ENCODE peak calls at places on chromosomes 7 and 10, in ten cellular contexts. C is H7; H is naive thymus-derived CD4-positive, alpha-beta T cell; Q is SJCRH30; F is SJSA1; A is psoas muscle; X is ovary; E is uterus; M is CD8-positive, alpha-beta T cell; G is effector memory CD4-positive, alpha-beta T cell. J is an unnamed sample. For H3K36me3, the result is how much of the 10 kb centered on the place peaks cover.

GRCh38 chr7:15625456-15625855 is 61.0 kb downstream of the MEOX2 start:
- DNase-seq in G (no peak), Q (no peak), C (no peak), H (no peak), X (no peak), A (no peak), E (no peak), F (no peak), M (no peak), J (no peak)

GRCh38 chr7:1532456-1533254 is 2.2 kb downstream of the MAFK start:
- DNase-seq in C (peak), G (peak), F (peak), Q (peak), A (peak), E (peak), X (peak), M (peak), H (peak), J (peak)

GRCh38 chr7:46515844-46516590 is 594.9 kb upstream of the IGFBP3 start:
- DNase-seq in G (no peak), C (no peak), A (no peak), F (no peak), H (no peak), Q (peak), M (no peak), E (no peak), X (no peak), J (no peak)

GRCh38 chr7:17623546-17624185 is 316.6 kb downstream of the SNX13 start:
- DNase-seq in X (no peak), F (no peak), E (no peak), Q (no peak), G (no peak), M (no peak), C (no peak), H (no peak), A (no peak), J (no peak)

GRCh38 chr10:111989136-111990050 is 194.2 kb downstream of the GPAM start:
- DNase-seq in X (no peak), F (no peak), M (no peak), G (no peak), C (no peak), A (no peak), H (no peak), Q (no peak), E (no peak), J (no peak)

GRCh38 chr10:89389254-89389653 is 3.2 kb upstream of the IFIT1 start:
- DNase-seq in C (peak), E (no peak), Q (no peak), A (no peak), F (no peak), H (peak), X (no peak), M (no peak), G (no peak), J (no peak)

GRCh38 chr10:110852255-110852896 is 19.4 kb upstream of the PDCD4 start:
- DNase-seq in G (no peak), Q (no peak), X (no peak), E (no peak), H (no peak), A (no peak), F (no peak), M (no peak), C (no peak), J (no peak)

GRCh38 chr10:69311309-69311708 is 33.0 kb downstream of the HK1 start:
- DNase-seq in C (peak), Q (no peak), M (no peak), E (no peak), A (no peak), F (no peak), H (no peak), X (no peak), G (no peak), J (no peak)

GRCh38 chr7:150367187-150367510 is 1.5 kb upstream of the REPIN1 start:
- DNase-seq in F (no peak), X (no peak), M (no peak), C (no peak), E (no peak), H (no peak), Q (peak), A (no peak), G (no peak), J (no peak)

GRCh38 chr10:86348321-86349210 is 18.0 kb downstream of the GRID1 start:
- DNase-seq in X (no peak), C (peak), G (no peak), H (no peak), F (no peak), E (no peak), Q (no peak), A (peak), M (no peak), J (no peak)

GRCh38 chr10:123381271-123381670 is 227.1 kb downstream of the BUB3 start:
- DNase-seq in C (no peak), F (no peak), E (no peak), X (no peak), H (no peak), M (no peak), G (no peak), A (no peak), Q (peak), J (no peak)

GRCh38 chr10:60353519-60354258 is 36.0 kb downstream of the ANK3 start:
- DNase-seq in M (no peak), C (no peak), F (no peak), X (peak), H (no peak), A (no peak), Q (no peak), G (no peak), E (no peak), J (peak)

GRCh38 chr7:44463169-44463808 is 27.2 kb downstream of the NUDCD3 start:
- DNase-seq in F (no peak), C (no peak), H (peak), E (no peak), M (no peak), A (no peak), G (no peak), X (no peak), Q (no peak), J (no peak)

GRCh38 chr10:34813626-34814227 is 1.4 kb downstream of the PARD3 start:
- DNase-seq in A (peak), M (no peak), Q (peak), F (peak), C (no peak), X (peak), H (no peak), E (no peak), G (no peak), J (no peak)

GRCh38 chr10:60167056-60167455 is 222.6 kb downstream of the ANK3 start:
- DNase-seq in C (no peak), G (no peak), A (no peak), E (no peak), Q (no peak), M (no peak), X (no peak), H (no peak), F (no peak), J (no peak)

GRCh38 chr10:113743594-113743993 is 7.9 kb upstream of the PLEKHS1 start:
- DNase-seq in C (no peak), F (no peak), A (no peak), M (no peak), E (no peak), X (no peak), Q (no peak), H (no peak), G (no peak), J (no peak)

GRCh38 chr10:110893559-110894179 is 21.9 kb downstream of the PDCD4 start:
- DNase-seq in H (peak), M (no peak), E (no peak), Q (peak), A (no peak), G (no peak), F (no peak), C (peak), X (no peak), J (no peak)

GRCh38 chr10:35668865-35669650 is 27.0 kb upstream of the FZD8 start:
- DNase-seq in G (no peak), M (no peak), H (no peak), Q (no peak), X (no peak), A (no peak), F (no peak), E (no peak), C (no peak), J (no peak)

GRCh38 chr7:76300210-76300731 is 2.2 kb upstream of the HSPB1 start:
- DNase-seq in F (no peak), Q (peak), X (no peak), M (no peak), G (no peak), C (no peak), E (no peak), H (no peak), A (no peak), J (no peak)

GRCh38 chr7:75039709-75040108 is 33.9 kb downstream of the RCC1L start:
- DNase-seq in G (no peak), C (no peak), E (no peak), H (no peak), M (no peak), F (no peak), X (no peak), A (no peak), Q (peak), J (no peak)

GRCh38 chr10:21166557-21167287 is 269.6 kb upstream of the NEBL start:
- DNase-seq in M (no peak), G (no peak), H (no peak), X (no peak), A (no peak), C (no peak), F (no peak), E (no peak), Q (no peak), J (no peak)

GRCh38 chr7:15652776-15653290 is 33.6 kb downstream of the MEOX2 start:
- DNase-seq in H (no peak), A (no peak), F (no peak), E (no peak), G (no peak), M (no peak), C (no peak), Q (no peak), X (no peak), J (no peak)

GRCh38 chr7:80450621-80451308 is 61.1 kb downstream of the GNAT3 start:
- DNase-seq in X (no peak), Q (no peak), E (no peak), H (no peak), F (no peak), C (no peak), A (no peak), G (no peak), M (no peak), J (no peak)

GRCh38 chr10:73591578-73591902 is 398 bp upstream of the USP54 start:
- DNase-seq in G (no peak), C (peak), Q (no peak), F (peak), H (no peak), X (no peak), A (no peak), E (no peak), M (no peak), J (no peak)

GRCh38 chr7:49802600-49802999 is 29.2 kb downstream of the VWC2 start:
- DNase-seq in G (no peak), M (no peak), Q (no peak), H (no peak), F (no peak), X (no peak), A (no peak), E (no peak), C (no peak), J (no peak)

GRCh38 chr7:155913719-155914118 is 101.5 kb upstream of the SHH start:
- DNase-seq in E (no peak), F (no peak), C (no peak), Q (no peak), X (no peak), H (no peak), M (no peak), A (no peak), G (no peak), J (no peak)

GRCh38 chr10:12594448-12594944 is 245.1 kb downstream of the CAMK1D start:
- DNase-seq in E (no peak), F (no peak), X (no peak), C (no peak), G (peak), M (peak), A (no peak), Q (no peak), H (peak), J (no peak)

GRCh38 chr7:45146531-45147379 is 10.8 kb upstream of the RAMP3 start:
- DNase-seq in H (no peak), G (no peak), A (no peak), F (no peak), Q (no peak), C (no peak), X (no peak), E (no peak), M (no peak), J (no peak)

GRCh38 chr10:90871279-90871760 is 454 bp upstream of the RPP30 start:
- DNase-seq in X (no peak), E (peak), G (peak), C (peak), A (peak), M (peak), H (peak), F (peak), Q (peak), J (no peak)

GRCh38 chr10:70448236-70448635 is 6.8 kb upstream of the NODAL start:
- DNase-seq in Q (no peak), H (no peak), F (no peak), C (no peak), G (no peak), X (no peak), E (no peak), A (no peak), M (no peak), J (no peak)

GRCh38 chr10:50350366-50350765 is 99.0 kb upstream of the ASAH2 start:
- DNase-seq in F (no peak), M (no peak), G (no peak), A (no peak), X (no peak), E (no peak), C (no peak), Q (no peak), H (no peak), J (no peak)

DNA sequence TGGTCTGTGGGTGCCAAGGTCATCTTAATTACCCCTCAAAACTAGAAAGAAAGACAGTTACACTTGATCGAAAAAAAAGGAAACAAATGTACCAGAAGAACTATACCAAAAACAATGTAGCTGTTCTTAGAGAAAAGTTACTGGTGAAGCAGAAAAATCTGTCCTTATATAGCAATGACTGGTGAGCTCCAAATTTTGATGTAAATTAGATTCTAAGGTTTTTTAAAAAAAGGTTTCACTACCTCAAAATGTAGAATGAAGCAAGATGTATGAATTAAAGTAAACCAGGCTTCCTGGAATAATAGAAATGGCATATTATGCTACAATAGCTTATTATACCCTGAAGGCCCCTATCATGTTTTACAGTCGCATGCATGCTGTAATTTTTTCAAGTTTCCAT is 28.5 kb upstream of the FKBP9 start:
- DNase-seq in G (no peak), E (no peak), X (no peak), H (no peak), A (no peak), Q (no peak), M (no peak), F (no peak), C (no peak), J (no peak)
- H3K36me3 ChIP-seq in G (under half), E (under half), X (under half), H (under half), A (under half), Q (under half), M (under half), F (under half), C (under half), J (under half)

GRCh38 chr10:5937016-5937415 is 40.3 kb downstream of the IL15RA start:
- DNase-seq in C (no peak), E (no peak), A (no peak), G (no peak), F (no peak), H (no peak), M (no peak), Q (no peak), X (no peak), J (no peak)
- H3K36me3 ChIP-seq in C (under half), E (under half), A (under half), G (under half), F (half or more), H (under half), M (under half), Q (under half), X (under half), J (under half)

GRCh38 chr7:117190104-117190503 is 132.8 kb downstream of the WNT2 start:
- DNase-seq in C (no peak), Q (no peak), H (no peak), X (no peak), M (no peak), E (no peak), A (no peak), F (no peak), G (no peak), J (no peak)

GRCh38 chr7:117192108-117192507 is 130.8 kb downstream of the WNT2 start:
- DNase-seq in F (no peak), G (no peak), E (no peak), M (no peak), C (no peak), X (no peak), H (no peak), A (no peak), Q (no peak), J (no peak)

GRCh38 chr7:117188949-117189348 is 133.9 kb downstream of the WNT2 start:
- DNase-seq in G (no peak), Q (no peak), F (no peak), H (no peak), C (no peak), E (no peak), X (no peak), M (no peak), A (no peak), J (no peak)

GRCh38 chr7:117193564-117193963 is 129.3 kb downstream of the WNT2 start:
- DNase-seq in Q (no peak), C (no peak), E (no peak), X (no peak), H (no peak), M (no peak), A (no peak), G (no peak), F (no peak), J (no peak)

DNA sequence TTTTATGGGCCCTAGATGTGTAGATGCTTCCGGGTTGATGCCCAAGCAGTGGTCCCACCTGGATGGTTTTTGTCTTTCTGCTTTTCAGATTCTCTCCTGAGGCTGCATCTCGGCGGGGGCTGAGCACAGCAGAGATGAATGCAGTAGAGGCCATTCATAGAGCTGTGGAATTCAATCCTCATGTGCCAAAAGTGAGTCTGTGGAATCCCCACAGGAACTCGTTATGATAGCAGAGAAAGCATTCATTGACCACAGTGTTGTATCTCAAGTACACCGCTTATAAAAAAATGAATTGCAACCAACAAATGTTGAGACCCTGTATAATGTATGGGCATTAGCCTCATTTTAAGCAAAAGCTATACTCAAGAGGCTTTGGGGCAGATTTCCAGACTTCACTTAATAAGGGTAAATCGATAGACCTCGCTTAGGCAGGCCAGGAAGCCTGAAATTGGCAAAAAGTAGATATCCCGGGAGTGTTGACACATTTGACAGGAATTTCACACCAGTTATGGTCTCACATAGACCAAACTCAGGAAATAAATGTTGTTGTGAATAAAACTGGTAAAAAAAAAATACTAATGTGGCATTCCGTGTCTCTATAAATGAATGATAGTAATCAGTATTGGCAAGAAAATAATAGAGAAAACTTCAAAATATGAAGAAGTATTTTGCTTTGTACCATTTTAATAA is 132.0 kb downstream of the WNT2 start:
- DNase-seq in G (no peak), E (no peak), X (no peak), A (no peak), C (no peak), H (no peak), M (no peak), Q (no peak), F (no peak), J (no peak)
- H3K36me3 ChIP-seq in G (under half), E (under half), X (under half), A (under half), C (under half), H (under half), M (under half), Q (under half), F (under half), J (under half)

GRCh38 chr10:128095753-128096469 is 30.3 kb downstream of the MKI67 start:
- DNase-seq in F (no peak), X (no peak), E (no peak), C (no peak), Q (no peak), H (no peak), G (no peak), M (no peak), A (no peak), J (no peak)

GRCh38 chr10:128099901-128100300 is 26.3 kb downstream of the MKI67 start:
- DNase-seq in A (no peak), M (no peak), C (no peak), H (no peak), F (no peak), X (no peak), E (no peak), Q (no peak), G (no peak), J (no peak)

GRCh38 chr10:128097783-128098182 is 28.4 kb downstream of the MKI67 start:
- DNase-seq in G (no peak), M (no peak), C (no peak), A (no peak), E (no peak), Q (no peak), H (no peak), X (no peak), F (no peak), J (no peak)

GRCh38 chr10:128096486-128097199 is 29.6 kb downstream of the MKI67 start:
- DNase-seq in G (no peak), H (no peak), M (no peak), X (no peak), C (no peak), Q (no peak), A (no peak), E (no peak), F (no peak), J (no peak)

DNA sequence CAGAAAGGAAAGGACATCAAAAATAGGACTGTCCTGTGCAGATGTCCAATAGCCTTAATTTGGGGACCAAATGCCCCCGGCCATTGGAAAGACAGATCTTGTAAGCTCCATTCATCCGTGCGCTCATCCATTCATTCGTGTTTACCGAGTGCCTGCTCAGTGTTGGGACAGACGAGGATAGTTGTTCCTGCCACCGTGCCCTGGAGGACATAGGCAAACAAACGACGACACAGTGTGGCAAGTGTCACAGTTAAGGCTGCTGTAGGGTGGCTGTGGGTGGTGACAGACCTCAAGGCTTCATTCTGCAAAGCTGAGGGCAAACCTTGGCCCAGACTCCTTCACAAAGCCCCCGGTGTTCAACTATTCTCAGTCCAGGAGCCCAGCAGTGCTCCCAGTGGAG is 27.6 kb downstream of the MKI67 start:
- DNase-seq in Q (no peak), G (no peak), M (no peak), E (no peak), X (no peak), C (no peak), F (no peak), A (no peak), H (no peak), J (no peak)
- H3K36me3 ChIP-seq in Q (half or more), G (under half), M (under half), E (under half), X (under half), C (under half), F (half or more), A (under half), H (under half), J (under half)

GRCh38 chr10:103429647-103430046 is 22.5 kb downstream of the CALHM2 start:
- DNase-seq in F (no peak), H (peak), M (no peak), A (no peak), E (no peak), X (no peak), G (no peak), C (no peak), Q (no peak), J (no peak)

GRCh38 chr10:103433858-103434257 is 18.3 kb downstream of the CALHM2 start:
- DNase-seq in Q (no peak), M (no peak), G (no peak), X (peak), F (no peak), C (no peak), A (peak), E (no peak), H (no peak), J (no peak)

GRCh38 chr10:103427866-103428265 is 24.3 kb downstream of the CALHM2 start:
- DNase-seq in C (no peak), X (no peak), H (no peak), Q (no peak), M (no peak), E (no peak), G (no peak), F (no peak), A (no peak), J (no peak)

GRCh38 chr10:103428989-103429643 is 23.1 kb downstream of the CALHM2 start:
- DNase-seq in M (no peak), X (no peak), C (no peak), A (no peak), G (no peak), H (peak), E (no peak), Q (no peak), F (no peak), J (no peak)

GRCh38 chr10:103431902-103432301 is 20.3 kb downstream of the CALHM2 start:
- DNase-seq in M (no peak), E (no peak), F (no peak), G (no peak), Q (no peak), X (no peak), A (no peak), C (no peak), H (no peak), J (no peak)
- H3K36me3 ChIP-seq in M (under half), E (under half), F (half or more), G (under half), Q (half or more), X (under half), A (under half), C (under half), H (under half), J (half or more)

J was measured in right atrium auricular region.